ENCODE peak calls at places on chromosomes 11 and 22, in seven cellular contexts. A is effector memory CD8-positive, alpha-beta T cell; U is stromal cell of bone marrow; E is NB4; S is GM19239; H is coronary artery; J is PC-3. D is an unnamed sample.

GRCh38 chr11:24731554-24731953 is 234.7 kb downstream of the LUZP2 start:
- DNase-seq in A (no peak), U (no peak), E (no peak), S (no peak), H (no peak), J (no peak), D (no peak)

GRCh38 chr11:123575441-123575840 is 79.0 kb downstream of the SCN3B start:
- DNase-seq in A (no peak), U (no peak), E (no peak), S (no peak), H (no peak), J (no peak), D (no peak)

GRCh38 chr11:61910473-61911123 is 6.8 kb downstream of the RAB3IL1 start:
- DNase-seq in A (no peak), U (no peak), E (no peak), S (no peak), H (no peak), J (no peak), D (no peak)

GRCh38 chr11:67381244-67381972 is 8.0 kb upstream of the CLCF1 start:
- DNase-seq in A (no peak), U (no peak), E (peak), S (no peak), H (no peak), J (no peak), D (no peak)

GRCh38 chr11:15941206-15941770 is 415.1 kb downstream of the SOX6 start:
- DNase-seq in A (no peak), U (peak), E (peak), S (peak), H (peak), J (no peak), D (no peak)

GRCh38 chr22:43085658-43086606 is 3.3 kb downstream of the TTLL1 start:
- DNase-seq in A (peak), U (no peak), E (no peak), S (peak), H (no peak), J (no peak), D (no peak)

GRCh38 chr11:113296447-113297205 is 17.8 kb upstream of the TTC12 start:
- DNase-seq in A (no peak), U (no peak), E (no peak), S (no peak), H (no peak), J (no peak), D (no peak)

GRCh38 chr11:114604886-114605285 is 9.3 kb upstream of the NXPE4 start:
- DNase-seq in A (no peak), U (no peak), E (no peak), S (no peak), H (no peak), J (no peak), D (no peak)

GRCh38 chr11:69076129-69076791 is 27.5 kb downstream of the TPCN2 start:
- DNase-seq in A (no peak), U (no peak), E (peak), S (no peak), H (no peak), J (peak), D (no peak)

GRCh38 chr11:235998-236773 is at the start of gene SIRT3:
- DNase-seq in A (peak), U (peak), E (peak), S (peak), H (peak), J (peak), D (peak)

GRCh38 chr11:64134963-64135362 is 30.9 kb downstream of the MACROD1 start:
- DNase-seq in A (no peak), U (no peak), E (no peak), S (no peak), H (no peak), J (no peak), D (no peak)

GRCh38 chr11:110000045-110000502 is 93.1 kb upstream of the ZC3H12C start:
- DNase-seq in A (no peak), U (peak), E (peak), S (peak), H (no peak), J (peak), D (no peak)

GRCh38 chr11:67439321-67440228 is 2.1 kb upstream of the PTPRCAP start:
- DNase-seq in A (no peak), U (no peak), E (peak), S (no peak), H (no peak), J (peak), D (no peak)

GRCh38 chr11:16863382-16863781 is 124.9 kb downstream of the C11orf58 start:
- DNase-seq in A (no peak), U (no peak), E (no peak), S (no peak), H (no peak), J (no peak), D (no peak)

GRCh38 chr11:134908583-134908982 is 496.5 kb upstream of the B3GAT1 start:
- DNase-seq in A (no peak), U (no peak), E (no peak), S (no peak), H (no peak), J (no peak), D (no peak)

GRCh38 chr11:81963018-81963417 is 770.6 kb downstream of the FAM181B start:
- DNase-seq in A (no peak), U (no peak), E (peak), S (no peak), H (no peak), J (peak), D (peak)

GRCh38 chr11:2103666-2104523 is 35.3 kb downstream of the IGF2 start:
- DNase-seq in A (no peak), U (no peak), E (no peak), S (no peak), H (no peak), J (no peak), D (no peak)

GRCh38 chr22:46674367-46674781 is 54.2 kb downstream of the GRAMD4 start:
- DNase-seq in A (peak), U (no peak), E (no peak), S (peak), H (no peak), J (no peak), D (peak)

GRCh38 chr11:1152316-1153104 is 5.2 kb upstream of the MUC5AC start:
- DNase-seq in A (no peak), U (no peak), E (peak), S (no peak), H (peak), J (peak), D (no peak)

GRCh38 chr11:134667505-134667904 is 255.5 kb upstream of the B3GAT1 start:
- DNase-seq in A (no peak), U (no peak), E (no peak), S (no peak), H (no peak), J (no peak), D (no peak)

GRCh38 chr22:33327348-33327860 is 269.2 kb upstream of the SYN3 start:
- DNase-seq in A (no peak), U (no peak), E (no peak), S (no peak), H (no peak), J (no peak), D (no peak)

GRCh38 chr11:86116386-86116726 is 47.5 kb upstream of the PICALM start:
- DNase-seq in A (no peak), U (peak), E (no peak), S (peak), H (no peak), J (peak), D (peak)

GRCh38 chr22:17403906-17404305 is 34.6 kb downstream of the CECR2 start:
- DNase-seq in A (no peak), U (no peak), E (no peak), S (no peak), H (no peak), J (no peak), D (no peak)

GRCh38 chr22:47539374-47539773 is 776.9 kb downstream of the TBC1D22A start:
- DNase-seq in A (no peak), U (no peak), E (no peak), S (no peak), H (no peak), J (no peak), D (no peak)

GRCh38 chr11:2328656-2329354 is 27.0 kb downstream of the TSPAN32 start:
- DNase-seq in A (no peak), U (no peak), E (no peak), S (no peak), H (no peak), J (no peak), D (no peak)

GRCh38 chr11:95585071-95585751 is 204.4 kb downstream of the FAM76B start:
- DNase-seq in A (no peak), U (no peak), E (no peak), S (no peak), H (no peak), J (no peak), D (no peak)

GRCh38 chr22:48288541-48288940 is 1526.1 kb downstream of the TBC1D22A start:
- DNase-seq in A (no peak), U (no peak), E (no peak), S (no peak), H (peak), J (no peak), D (no peak)

D was measured in CD4-positive, alpha-beta memory T cell.